ENCODE peak calls at places on chromosomes 3 and 15, in seven cellular contexts. X, O, Y, Q, J, S and H are unnamed samples.

GRCh38 chr3:69141313-69141712 is 18.9 kb upstream of the LMOD3 start:
- DNase-seq in X (no peak), O (no peak), Y (no peak), Q (no peak), J (no peak), S (no peak), H (no peak)

GRCh38 chr3:175005881-175006280 is 146.7 kb downstream of the NAALADL2 start:
- DNase-seq in X (no peak), O (no peak), Y (no peak), Q (no peak), J (no peak), S (no peak), H (no peak)

GRCh38 chr3:37823189-37823588 is 38.5 kb upstream of the CTDSPL start:
- DNase-seq in X (no peak), O (no peak), Y (no peak), Q (no peak), J (no peak), S (no peak), H (no peak)

GRCh38 chr15:74352393-74352910 is 15.0 kb downstream of the CYP11A1 start:
- DNase-seq in X (no peak), O (no peak), Y (no peak), Q (no peak), J (no peak), S (no peak), H (no peak)

GRCh38 chr3:111173328-111173900 is 101.8 kb downstream of the NECTIN3 start:
- DNase-seq in X (no peak), O (peak), Y (no peak), Q (no peak), J (no peak), S (no peak), H (no peak)

GRCh38 chr15:58487724-58488120 is 55.9 kb downstream of the LIPC start:
- DNase-seq in X (no peak), O (peak), Y (no peak), Q (no peak), J (no peak), S (no peak), H (no peak)

GRCh38 chr3:90016492-90017065 is 909.2 kb downstream of the EPHA3 start:
- DNase-seq in X (no peak), O (no peak), Y (no peak), Q (no peak), J (peak), S (no peak), H (no peak)

GRCh38 chr3:107271787-107272387 is 105.4 kb upstream of the CCDC54 start:
- DNase-seq in X (no peak), O (peak), Y (no peak), Q (peak), J (no peak), S (peak), H (peak)

GRCh38 chr3:138594150-138594934 is at the start of gene CEP70:
- DNase-seq in X (peak), O (peak), Y (no peak), Q (no peak), J (peak), S (peak), H (peak)

GRCh38 chr15:62845239-62846126 is 197.1 kb upstream of the TPM1 start:
- DNase-seq in X (no peak), O (peak), Y (no peak), Q (no peak), J (peak), S (no peak), H (peak)

GRCh38 chr3:52062499-52062898 is 6.1 kb upstream of the DUSP7 start:
- DNase-seq in X (no peak), O (peak), Y (no peak), Q (no peak), J (peak), S (peak), H (peak)

GRCh38 chr3:165643433-165643824 is 193.8 kb downstream of the BCHE start:
- DNase-seq in X (no peak), O (peak), Y (no peak), Q (no peak), J (no peak), S (no peak), H (peak)

GRCh38 chr3:134064081-134064480 is 34.4 kb upstream of the SLCO2A1 start:
- DNase-seq in X (no peak), O (no peak), Y (no peak), Q (no peak), J (no peak), S (no peak), H (no peak)

GRCh38 chr3:71493372-71493771 is 90.2 kb downstream of the FOXP1 start:
- DNase-seq in X (no peak), O (no peak), Y (no peak), Q (no peak), J (no peak), S (no peak), H (no peak)

GRCh38 chr3:20930034-20930433 is 744.0 kb upstream of the SGO1 start:
- DNase-seq in X (no peak), O (no peak), Y (no peak), Q (no peak), J (no peak), S (no peak), H (peak)

GRCh38 chr3:54122046-54122801 is at the start of gene CACNA2D3:
- DNase-seq in X (no peak), O (peak), Y (no peak), Q (no peak), J (peak), S (peak), H (no peak)

GRCh38 chr3:150106752-150107428 is 136.2 kb upstream of the PFN2 start:
- DNase-seq in X (no peak), O (peak), Y (no peak), Q (no peak), J (peak), S (no peak), H (peak)

GRCh38 chr15:92346063-92346462 is 47.6 kb upstream of the ST8SIA2 start:
- DNase-seq in X (no peak), O (no peak), Y (no peak), Q (no peak), J (no peak), S (no peak), H (no peak)

GRCh38 chr3:147616998-147617619 is 207.9 kb downstream of the ZIC1 start:
- DNase-seq in X (no peak), O (no peak), Y (no peak), Q (peak), J (no peak), S (no peak), H (peak)

GRCh38 chr3:135806342-135806741 is 159.2 kb upstream of the PPP2R3A start:
- DNase-seq in X (no peak), O (peak), Y (no peak), Q (no peak), J (no peak), S (no peak), H (no peak)

GRCh38 chr3:21562225-21562624 is 188.8 kb downstream of the ZNF385D start:
- DNase-seq in X (no peak), O (no peak), Y (no peak), Q (no peak), J (no peak), S (no peak), H (no peak)